ENCODE peak calls at places on chromosomes 16 and 17, in four cellular contexts. Y is NCI-H1092; X is stimulated activated CD4-positive, alpha-beta T cell treated with anti-CD3 and anti-CD28 coated beads, Interleukin-1b, Interleukin-23, amount 100 ng/mL, for 1 hour; V is testis. T is an unnamed sample.

GRCh38 chr16:22151599-22151998 is 10.7 kb upstream of the SDR42E2 start:
- DNase-seq in V (no peak), X (no peak), Y (no peak), T (no peak)

GRCh38 chr17:40551874-40552768 is 13.2 kb downstream of the CCR7 start:
- DNase-seq in X (no peak), V (peak), Y (no peak), T (no peak)

GRCh38 chr16:21156767-21157467 is 1.6 kb upstream of the LDAF1 start:
- DNase-seq in Y (peak), X (no peak), V (peak), T (no peak)

GRCh38 chr17:1083451-1084187 is 86.7 kb downstream of the TIMM22 start:
- DNase-seq in X (no peak), V (no peak), Y (no peak), T (no peak)

GRCh38 chr17:17712268-17712924 is 31.1 kb downstream of the RAI1 start:
- DNase-seq in Y (no peak), V (no peak), X (no peak), T (no peak)

GRCh38 chr16:71185366-71185765 is 45.2 kb downstream of the HYDIN start:
- DNase-seq in V (no peak), X (no peak), Y (no peak), T (no peak)

GRCh38 chr17:78839762-78840529 is 668 bp downstream of the USP36 start:
- DNase-seq in V (peak), X (no peak), Y (no peak), T (no peak)

GRCh38 chr17:62625870-62626200 is 1.6 kb upstream of the MRC2 start:
- DNase-seq in X (no peak), V (no peak), Y (no peak), T (no peak)

GRCh38 chr16:27315333-27316037 is 1.7 kb downstream of the IL4R start:
- DNase-seq in V (no peak), Y (no peak), X (no peak), T (no peak)

GRCh38 chr17:12940699-12941098 is 77.1 kb downstream of the ELAC2 start:
- DNase-seq in X (no peak), Y (no peak), V (no peak), T (no peak)

GRCh38 chr17:59838196-59838911 is 54.4 kb downstream of the TUBD1 start:
- DNase-seq in V (no peak), X (no peak), Y (no peak), T (no peak)

GRCh38 chr17:66527335-66527734 is 224.9 kb downstream of the PRKCA start:
- DNase-seq in V (no peak), X (no peak), Y (no peak), T (no peak)

GRCh38 chr17:40975516-40975915 is 8.6 kb downstream of the KRT40 start:
- DNase-seq in Y (no peak), X (no peak), V (no peak), T (no peak)

GRCh38 chr16:85484337-85485295 is 128.5 kb upstream of the GSE1 start:
- DNase-seq in Y (peak), X (no peak), V (no peak), T (no peak)

GRCh38 chr16:4053663-4054479 is 62.4 kb downstream of the ADCY9 start:
- DNase-seq in Y (peak), X (no peak), V (no peak), T (no peak)

GRCh38 chr16:57374067-57374534 is 1.8 kb downstream of the CX3CL1 start:
- DNase-seq in X (no peak), Y (no peak), V (peak), T (no peak)

GRCh38 chr17:20988896-20989295 is 53.9 kb downstream of the USP22 start:
- DNase-seq in V (no peak), X (no peak), Y (no peak), T (no peak)

GRCh38 chr17:45855691-45856315 is 11.1 kb downstream of the SPPL2C start:
- DNase-seq in Y (no peak), X (no peak), V (no peak), T (no peak)

GRCh38 chr17:8837438-8838075 is 29.9 kb downstream of the PIK3R6 start:
- DNase-seq in Y (no peak), X (no peak), V (no peak), T (no peak)

GRCh38 chr17:45265823-45266222 is 3.9 kb upstream of the SPATA32 start:
- DNase-seq in V (no peak), Y (no peak), X (no peak), T (no peak)

GRCh38 chr17:80552523-80552922 is 7.9 kb downstream of the RPTOR start:
- DNase-seq in X (no peak), V (no peak), Y (no peak), T (no peak)

T was measured in esophagus squamous epithelium.